ENCODE peak calls at places on chromosomes 11 and 22, in eight cellular contexts. D is endothelial cell, L is HepG2, W is IMR-90, M is progenitor cell of endocrine pancreas, T is fibroblast of mammary gland, S is AG04450, X is fibroblast of lung. N is an unnamed sample.

GRCh38 chr22:23216331-23217170 is 36.2 kb downstream of the BCR start:
- DNase-seq in M (no peak), X (no peak), W (no peak), S (no peak), D (no peak), T (no peak), L (peak; percentile 92), N (no peak)

GRCh38 chr11:110314366-110315095 is 18.1 kb upstream of the RDX start:
- DNase-seq in T (no peak), D (no peak), W (no peak), L (no peak), S (no peak), M (no peak), X (no peak), N (no peak)

GRCh38 chr22:30890689-30891442 is 77.7 kb downstream of the MORC2 start:
- DNase-seq in S (no peak), X (peak; percentile 23), L (no peak), D (peak; percentile 55), M (peak; percentile 51), W (peak; percentile 10), T (peak; percentile 28), N (peak; percentile 85)

GRCh38 chr22:38406617-38407016 is 48.4 kb downstream of the KCNJ4 start:
- DNase-seq in D (no peak), S (peak; percentile 20), L (no peak), T (peak; percentile 35), W (peak; percentile 26), X (peak; percentile 69), M (no peak), N (no peak)

GRCh38 chr11:114785820-114786219 is 107.5 kb downstream of the NXPE2 start:
- DNase-seq in W (no peak), M (no peak), D (no peak), T (no peak), S (no peak), X (no peak), L (no peak), N (no peak)

GRCh38 chr22:19889951-19890350 is 35.3 kb upstream of the GNB1L start:
- DNase-seq in D (no peak), S (no peak), M (no peak), L (no peak), X (no peak), T (no peak), W (no peak), N (no peak)

GRCh38 chr11:13448876-13449275 is 14.1 kb downstream of the BTBD10 start:
- DNase-seq in M (no peak), T (peak; percentile 48), D (no peak), W (peak; percentile 41), S (no peak), X (peak; percentile 77), L (no peak), N (no peak)

GRCh38 chr11:36258730-36259360 is 30.4 kb downstream of the COMMD9 start:
- DNase-seq in D (peak; percentile 75), M (peak; percentile 46), X (peak; percentile 83), T (peak; percentile 80), W (peak; percentile 77), S (peak; percentile 45), L (peak; percentile 29), N (no peak)

GRCh38 chr11:69873166-69874077 is 54.2 kb upstream of the FGF3 start:
- DNase-seq in M (no peak), D (no peak), W (no peak), T (no peak), X (no peak), L (no peak), S (no peak), N (peak; percentile 52)

GRCh38 chr22:20551805-20552449 is 44.5 kb downstream of the MED15 start:
- DNase-seq in M (no peak), T (no peak), D (no peak), X (no peak), S (no peak), W (no peak), L (peak; percentile 53), N (no peak)

GRCh38 chr11:76329983-76330382 is 50.9 kb downstream of the THAP12 start:
- DNase-seq in W (no peak), D (no peak), T (no peak), X (no peak), S (no peak), M (no peak), L (peak; percentile 31), N (no peak)

GRCh38 chr11:66326261-66327111 is 9.6 kb upstream of the CD248 start:
- DNase-seq in M (no peak), L (no peak), T (peak; percentile 59), S (no peak), X (peak; percentile 78), W (no peak), D (no peak), N (no peak)

GRCh38 chr22:38214248-38215056 is 12.7 kb downstream of the MAFF start:
- DNase-seq in L (no peak), M (peak; percentile 44), X (peak; percentile 65), D (peak; percentile 75), T (no peak), S (no peak), W (peak; percentile 49), N (peak; percentile 91)

GRCh38 chr11:71452354-71453020 is 516 bp upstream of the NADSYN1 start:
- DNase-seq in L (peak; percentile 11), M (peak; percentile 31), X (peak; percentile 65), D (peak; percentile 43), W (peak; percentile 35), T (peak; percentile 54), S (no peak), N (no peak)

GRCh38 chr11:93537022-93537421 is 6.2 kb downstream of the SMCO4 start:
- DNase-seq in D (no peak), M (no peak), S (no peak), W (no peak), X (no peak), L (no peak), T (no peak), N (no peak)

GRCh38 chr22:46518038-46518437 is 19.4 kb downstream of the CELSR1 start:
- DNase-seq in M (no peak), D (no peak), T (no peak), W (no peak), S (no peak), L (no peak), X (no peak), N (no peak)

GRCh38 chr11:123020968-123021367 is 39.3 kb upstream of the BSX start:
- DNase-seq in S (peak; percentile 29), X (peak; percentile 57), T (peak; percentile 59), L (peak; percentile 43), M (no peak), D (peak; percentile 32), W (peak; percentile 49), N (peak; percentile 73)
- TF ChIP-seq CTCF in S (peak; percentile 74), X (peak; percentile 80), T (peak; percentile 82), L (peak; percentile 55), M (peak; percentile 61), D (peak; percentile 36), W (peak; percentile 70), N (no peak)

GRCh38 chr11:119481667-119482400 is 58.9 kb upstream of the THY1 start:
- DNase-seq in X (no peak), D (no peak), L (no peak), M (no peak), S (no peak), T (no peak), W (no peak), N (peak; percentile 86)
- TF ChIP-seq CTCF in X (no peak), D (peak; percentile 62), L (no peak), M (no peak), S (no peak), T (no peak), W (no peak), N (no peak)

GRCh38 chr11:120115272-120116000 is 22.5 kb downstream of the TRIM29 start:
- DNase-seq in T (peak; percentile 4), M (no peak), S (no peak), W (no peak), X (no peak), D (no peak), L (no peak), N (no peak)
- TF ChIP-seq CTCF in T (peak; percentile 20), M (peak; percentile 18), S (peak; percentile 16), W (peak; percentile 8), X (peak; percentile 11), D (no peak), L (peak; percentile 59), N (no peak)

GRCh38 chr11:62116458-62116857 is 7.4 kb upstream of the INCENP start:
- DNase-seq in M (no peak), S (no peak), L (no peak), X (no peak), W (no peak), T (peak; percentile 34), D (no peak), N (no peak)
- TF ChIP-seq CTCF in M (no peak), S (no peak), L (no peak), X (peak; percentile 7), W (no peak), T (peak; percentile 12), D (no peak), N (no peak)

GRCh38 chr11:86230196-86230813 is 14.2 kb upstream of the EED start:
- DNase-seq in S (no peak), D (no peak), W (no peak), T (no peak), X (no peak), L (no peak), M (no peak), N (no peak)
- TF ChIP-seq CTCF in S (no peak), D (no peak), W (no peak), T (no peak), X (no peak), L (no peak), M (no peak), N (no peak)

GRCh38 chr11:63635762-63636465 is 21.7 kb upstream of the PLAAT3 start:
- DNase-seq in X (peak; percentile 71), W (peak; percentile 63), S (peak; percentile 27), T (peak; percentile 69), L (peak; percentile 47), M (peak; percentile 63), D (peak; percentile 71), N (peak; percentile 38)

GRCh38 chr11:63641727-63642126 is 27.5 kb upstream of the PLAAT3 start:
- DNase-seq in M (no peak), L (no peak), S (no peak), X (peak; percentile 48), D (no peak), T (peak; percentile 37), W (peak; percentile 10), N (no peak)

GRCh38 chr11:63643205-63643604 is 28.0 kb downstream of the ATL3 start:
- DNase-seq in M (no peak), X (no peak), L (no peak), S (no peak), T (no peak), D (no peak), W (no peak), N (no peak)

GRCh38 chr11:63639195-63639832 is 25.1 kb upstream of the PLAAT3 start:
- DNase-seq in D (no peak), W (peak; percentile 27), S (no peak), L (no peak), M (no peak), X (peak; percentile 58), T (peak; percentile 56), N (no peak)
- TF ChIP-seq CTCF in D (peak; percentile 79), W (peak; percentile 45), S (peak; percentile 30), L (peak; percentile 16), M (peak; percentile 58), X (no peak), T (peak; percentile 33), N (no peak)

DNA sequence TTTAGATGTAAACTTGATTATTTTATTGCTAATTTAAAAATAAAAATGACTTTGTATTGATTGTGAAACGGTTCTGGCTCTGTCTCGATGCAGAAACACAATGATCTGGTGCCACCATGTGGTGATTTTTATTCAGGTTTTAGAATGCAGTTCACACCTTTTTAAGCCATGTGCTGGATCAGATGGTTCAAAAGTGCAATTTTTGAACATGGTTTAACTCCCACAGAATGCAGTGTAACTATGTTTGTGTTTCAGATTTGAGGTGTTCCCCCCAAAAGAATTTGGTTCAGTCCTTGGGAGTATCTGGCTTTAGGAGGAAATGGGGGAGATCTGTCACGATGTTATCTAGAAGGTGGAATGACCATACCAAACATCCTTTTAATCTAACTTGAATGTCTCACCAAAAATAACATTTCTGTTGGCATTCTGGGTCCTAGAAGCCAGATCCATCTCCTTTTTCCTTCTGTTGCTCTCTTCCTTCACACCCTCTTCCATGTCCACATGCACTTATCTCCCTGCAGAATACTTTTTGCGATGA is 7.9 kb downstream of the MRPL16 start:
- DNase-seq in W (peak; percentile 58), D (peak; percentile 46), X (peak; percentile 72), M (no peak), S (no peak), L (peak; percentile 51), T (peak; percentile 68), N (peak; percentile 49)
- TF ChIP-seq CTCF in W (peak; percentile 77), D (peak; percentile 57), X (peak; percentile 54), M (peak; percentile 76), S (peak; percentile 67), L (peak; percentile 77), T (peak; percentile 58), N (no peak)